ENCODE peak calls at places on chromosomes 7 and 10, in four cellular contexts. U is HCT116, D is K562, E is SK-N-SH. A is an unnamed sample.

GRCh38 chr10:52115823-52116222 is 198.3 kb upstream of the DKK1 start:
- DNase-seq in U (no peak), D (no peak), E (no peak), A (no peak)

GRCh38 chr7:38760226-38760625 is 129.1 kb upstream of the AMPH start:
- DNase-seq in U (no peak), D (no peak), E (no peak), A (no peak)

GRCh38 chr10:14757394-14757793 is 17.3 kb downstream of the FAM107B start:
- DNase-seq in U (no peak), D (no peak), E (no peak), A (no peak)

GRCh38 chr10:18325889-18326531 is 185.8 kb downstream of the CACNB2 start:
- DNase-seq in U (no peak), D (no peak), E (no peak), A (no peak)

GRCh38 chr10:48187713-48188541 is 86.6 kb downstream of the FRMPD2 start:
- DNase-seq in U (no peak), D (no peak), E (no peak), A (peak; percentile 76)

GRCh38 chr10:121753726-121754476 is 155.7 kb upstream of the FGFR2 start:
- DNase-seq in U (peak; percentile 28), D (peak; percentile 11), E (peak; percentile 44), A (no peak)

GRCh38 chr10:4280481-4281206 is 495.6 kb upstream of the KLF6 start:
- DNase-seq in U (no peak), D (no peak), E (no peak), A (no peak)

GRCh38 chr10:70432561-70433263 is 8.8 kb downstream of the NODAL start:
- DNase-seq in U (no peak), D (no peak), E (no peak), A (no peak)

GRCh38 chr7:151738925-151739324 is 138.0 kb downstream of the PRKAG2 start:
- DNase-seq in U (no peak), D (no peak), E (no peak), A (no peak)

DNA sequence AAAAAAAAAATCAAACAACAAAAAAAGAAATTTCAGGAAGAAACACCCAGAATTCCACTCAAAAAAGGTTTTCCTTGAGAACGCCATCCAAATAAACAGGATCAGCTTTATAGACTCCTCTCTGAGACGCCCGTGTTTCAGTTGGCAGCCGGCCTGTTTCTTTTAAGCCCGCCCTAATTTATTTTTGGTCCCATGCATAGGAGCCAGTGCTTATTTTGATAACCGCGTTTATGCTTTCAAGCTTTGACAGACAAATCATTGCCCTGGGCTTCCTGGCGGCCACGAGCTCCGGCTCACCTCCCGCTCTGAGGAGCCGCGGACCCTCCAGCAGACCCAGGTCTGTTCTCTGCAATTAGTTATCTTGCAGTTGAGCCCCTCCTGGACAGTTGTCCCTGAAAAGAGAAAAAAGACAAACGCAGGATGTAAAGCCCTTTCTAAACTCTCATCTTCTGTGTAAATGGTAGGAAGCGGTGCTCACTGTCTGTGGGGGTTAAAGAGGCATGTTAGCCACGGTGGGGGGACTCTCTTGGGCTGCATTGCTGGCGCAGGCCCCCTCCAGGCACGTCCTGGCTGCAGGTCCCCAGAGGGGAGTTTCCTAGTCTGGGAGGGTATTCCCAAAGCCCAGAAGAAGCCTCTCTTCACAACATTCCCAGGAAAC is 22.2 kb upstream of the UNCX start:
- DNase-seq in U (no peak), D (no peak), E (peak; percentile 64), A (no peak)
- TF ChIP-seq ELF1 in U (no peak), D (no peak), E (no peak), A (no peak)

GRCh38 chr10:95784279-95784913 is 28.4 kb downstream of the ENTPD1 start:
- DNase-seq in U (no peak), D (no peak), E (no peak), A (no peak)
- TF ChIP-seq ELF1 in U (no peak), D (no peak), E (no peak), A (no peak)

GRCh38 chr10:128400564-128400963 is 274.3 kb upstream of the MKI67 start:
- DNase-seq in U (no peak), D (no peak), E (no peak), A (no peak)
- TF ChIP-seq ELF1 in U (no peak), D (no peak), E (no peak), A (no peak)

GRCh38 chr10:61899663-61899996 is 1.9 kb upstream of the ARID5B start:
- DNase-seq in U (no peak), D (no peak), E (no peak), A (no peak)

GRCh38 chr10:61899997-61900828 is 1.3 kb upstream of the ARID5B start:
- DNase-seq in U (no peak), D (peak; percentile 60), E (peak; percentile 72), A (peak; percentile 26)

GRCh38 chr10:61898435-61898778 is 3.1 kb upstream of the ARID5B start:
- DNase-seq in U (no peak), D (no peak), E (no peak), A (no peak)

GRCh38 chr10:61897671-61898434 is 3.6 kb upstream of the ARID5B start:
- DNase-seq in U (no peak), D (no peak), E (peak; percentile 49), A (no peak)

GRCh38 chr10:61899045-61899444 is 2.5 kb upstream of the ARID5B start:
- DNase-seq in U (no peak), D (no peak), E (peak; percentile 33), A (no peak)
- TF ChIP-seq ELF1 in U (no peak), D (no peak), E (no peak), A (no peak)

GRCh38 chr7:927031-927671 is 27.3 kb downstream of the ADAP1 start:
- DNase-seq in U (no peak), D (no peak), E (no peak), A (peak; percentile 31)

GRCh38 chr7:926061-927030 is 28.1 kb downstream of the ADAP1 start:
- DNase-seq in U (no peak), D (no peak), E (no peak), A (peak; percentile 91)

GRCh38 chr7:923108-924041 is 31.1 kb downstream of the ADAP1 start:
- DNase-seq in U (no peak), D (peak; percentile 64), E (no peak), A (no peak)

GRCh38 chr7:924541-925231 is 29.8 kb downstream of the ADAP1 start:
- DNase-seq in U (no peak), D (no peak), E (no peak), A (no peak)

GRCh38 chr7:925601-926000 is 28.9 kb downstream of the ADAP1 start:
- DNase-seq in U (no peak), D (no peak), E (no peak), A (no peak)
- TF ChIP-seq ELF1 in U (no peak), D (no peak), E (no peak), A (no peak)

GRCh38 chr10:128318868-128319267 is 192.6 kb upstream of the MKI67 start:
- DNase-seq in U (no peak), D (no peak), E (peak; percentile 45), A (no peak)
- TF ChIP-seq ELF1 in U (no peak), D (no peak), E (no peak), A (no peak)

A was measured in HepG2.